ENCODE peak calls at places on chromosome 1, in five cellular contexts. A, D, F, H and W are unnamed samples.

GRCh38 chr1:5456090-5456789 is 536.0 kb downstream of the NPHP4 start:
- DNase-seq in F (no peak), H (no peak), D (no peak), A (no peak), W (no peak)

GRCh38 chr1:166379447-166379846 is 212.6 kb upstream of the FAM78B start:
- DNase-seq in F (no peak), A (no peak), H (no peak), D (no peak), W (no peak)

GRCh38 chr1:1308756-1309524 is 543 bp downstream of the PUSL1 start:
- DNase-seq in A (no peak), H (no peak), F (no peak), D (no peak), W (peak)

GRCh38 chr1:96554364-96554763 is 167.2 kb upstream of the PTBP2 start:
- DNase-seq in H (no peak), D (no peak), A (no peak), F (no peak), W (no peak)

GRCh38 chr1:65897485-65897884 is 104.8 kb downstream of the PDE4B start:
- DNase-seq in F (no peak), D (no peak), A (no peak), H (no peak), W (no peak)

GRCh38 chr1:223133301-223133823 is 9.7 kb downstream of the TLR5 start:
- DNase-seq in A (no peak), F (no peak), D (no peak), H (no peak), W (no peak)

GRCh38 chr1:169572184-169572583 is 14.1 kb downstream of the F5 start:
- DNase-seq in H (no peak), D (no peak), A (no peak), F (peak), W (no peak)

GRCh38 chr1:68969430-68969829 is 472.5 kb upstream of the DEPDC1 start:
- DNase-seq in H (no peak), F (no peak), A (no peak), D (no peak), W (no peak)

GRCh38 chr1:186960866-186961265 is 132.1 kb downstream of the PLA2G4A start:
- DNase-seq in F (peak), D (no peak), H (no peak), A (no peak), W (no peak)

GRCh38 chr1:35881850-35882273 is 1.1 kb upstream of the AGO1 start:
- DNase-seq in H (no peak), D (no peak), A (no peak), F (peak), W (peak)

GRCh38 chr1:180534199-180534598 is 24.6 kb upstream of the OVAAL start:
- DNase-seq in F (no peak), H (no peak), A (no peak), D (no peak), W (no peak)

GRCh38 chr1:113684153-113684541 is 75.1 kb downstream of the PHTF1 start:
- DNase-seq in F (peak), H (no peak), D (no peak), A (peak), W (peak)

GRCh38 chr1:233406339-233406960 is 78.9 kb downstream of the MAP3K21 start:
- DNase-seq in D (no peak), F (no peak), H (no peak), A (no peak), W (no peak)

GRCh38 chr1:1039145-1039910 is 19.4 kb downstream of the AGRN start:
- DNase-seq in D (no peak), F (no peak), H (no peak), A (no peak), W (no peak)

GRCh38 chr1:181251001-181251712 is 162.7 kb downstream of the IER5 start:
- DNase-seq in D (no peak), H (no peak), F (peak), A (no peak), W (no peak)

GRCh38 chr1:115753371-115753770 is 15.1 kb downstream of the CASQ2 start:
- DNase-seq in F (no peak), H (no peak), A (no peak), D (no peak), W (no peak)

GRCh38 chr1:156809281-156809680 is 7.4 kb downstream of the SH2D2A start:
- DNase-seq in A (no peak), D (no peak), H (no peak), F (no peak), W (no peak)

GRCh38 chr1:117698398-117699160 is 92.7 kb downstream of the TENT5C start:
- DNase-seq in D (no peak), H (no peak), F (peak), A (peak), W (peak)

GRCh38 chr1:32969556-32969955 is 4.9 kb upstream of the RNF19B start:
- DNase-seq in F (no peak), A (no peak), D (no peak), H (no peak), W (no peak)

GRCh38 chr1:32977546-32978087 is 13.0 kb upstream of the RNF19B start:
- DNase-seq in H (no peak), F (no peak), A (no peak), D (no peak), W (no peak)

GRCh38 chr1:32971156-32971555 is 6.5 kb upstream of the RNF19B start:
- DNase-seq in A (no peak), H (no peak), D (no peak), F (no peak), W (no peak)

GRCh38 chr1:32971576-32971975 is 7.0 kb upstream of the RNF19B start:
- DNase-seq in H (no peak), D (no peak), F (no peak), A (no peak), W (no peak)

GRCh38 chr1:32972814-32973428 is 8.3 kb upstream of the RNF19B start:
- DNase-seq in A (peak), D (peak), F (peak), H (no peak), W (no peak)
- TF ChIP-seq POLR2A in A (no peak), D (no peak), F (no peak), H (peak), W (no peak)

DNA sequence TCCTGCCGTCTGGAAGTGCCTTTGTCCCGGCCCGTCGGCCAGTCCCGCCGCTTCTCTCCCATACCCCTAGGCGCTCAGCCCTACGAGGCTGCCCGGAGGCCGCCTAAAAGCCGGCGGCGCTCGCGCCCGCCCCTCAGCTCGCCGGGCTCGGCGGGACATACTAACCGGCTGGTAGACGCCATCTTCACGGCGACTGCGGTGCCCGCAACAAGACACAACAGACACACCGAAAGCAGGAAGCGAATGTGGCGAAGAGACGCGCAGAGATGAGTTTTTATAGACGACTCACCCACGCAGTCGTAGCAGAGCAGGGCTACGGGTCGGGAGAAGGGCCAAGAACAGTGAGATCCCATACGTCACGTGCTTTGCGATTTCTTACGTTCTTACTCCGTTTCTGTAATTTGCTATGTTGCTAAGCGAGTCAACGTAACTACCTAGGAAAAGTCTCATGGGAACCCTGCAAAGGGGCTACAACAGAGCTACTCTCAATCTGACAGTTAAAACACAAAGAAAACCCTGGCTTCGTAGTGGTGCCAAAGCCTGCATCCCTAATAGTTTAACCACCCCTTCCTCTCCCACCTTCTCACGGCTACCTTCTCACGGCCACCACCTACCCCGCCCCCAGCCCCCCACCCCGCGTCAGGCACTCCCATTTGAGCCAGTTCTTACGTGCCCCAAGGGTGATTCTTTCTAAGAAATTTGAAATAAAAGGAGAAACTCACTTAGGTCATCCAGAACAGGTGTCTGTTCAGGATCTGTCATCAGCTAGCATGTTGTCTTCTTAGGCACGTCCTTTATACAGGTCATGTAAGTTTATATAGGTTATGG is at the start of gene GTF2B:
- DNase-seq in F (peak), D (peak), A (peak), H (peak), W (peak)
- TF ChIP-seq POLR2A in F (peak), D (peak), A (peak), H (peak), W (peak)

GRCh38 chr1:207009182-207009850 is 23.2 kb downstream of the C1orf116 start:
- DNase-seq in H (no peak), D (no peak), F (no peak), A (no peak), W (no peak)
- TF ChIP-seq POLR2A in H (no peak), D (no peak), F (no peak), A (no peak), W (no peak)

DNA sequence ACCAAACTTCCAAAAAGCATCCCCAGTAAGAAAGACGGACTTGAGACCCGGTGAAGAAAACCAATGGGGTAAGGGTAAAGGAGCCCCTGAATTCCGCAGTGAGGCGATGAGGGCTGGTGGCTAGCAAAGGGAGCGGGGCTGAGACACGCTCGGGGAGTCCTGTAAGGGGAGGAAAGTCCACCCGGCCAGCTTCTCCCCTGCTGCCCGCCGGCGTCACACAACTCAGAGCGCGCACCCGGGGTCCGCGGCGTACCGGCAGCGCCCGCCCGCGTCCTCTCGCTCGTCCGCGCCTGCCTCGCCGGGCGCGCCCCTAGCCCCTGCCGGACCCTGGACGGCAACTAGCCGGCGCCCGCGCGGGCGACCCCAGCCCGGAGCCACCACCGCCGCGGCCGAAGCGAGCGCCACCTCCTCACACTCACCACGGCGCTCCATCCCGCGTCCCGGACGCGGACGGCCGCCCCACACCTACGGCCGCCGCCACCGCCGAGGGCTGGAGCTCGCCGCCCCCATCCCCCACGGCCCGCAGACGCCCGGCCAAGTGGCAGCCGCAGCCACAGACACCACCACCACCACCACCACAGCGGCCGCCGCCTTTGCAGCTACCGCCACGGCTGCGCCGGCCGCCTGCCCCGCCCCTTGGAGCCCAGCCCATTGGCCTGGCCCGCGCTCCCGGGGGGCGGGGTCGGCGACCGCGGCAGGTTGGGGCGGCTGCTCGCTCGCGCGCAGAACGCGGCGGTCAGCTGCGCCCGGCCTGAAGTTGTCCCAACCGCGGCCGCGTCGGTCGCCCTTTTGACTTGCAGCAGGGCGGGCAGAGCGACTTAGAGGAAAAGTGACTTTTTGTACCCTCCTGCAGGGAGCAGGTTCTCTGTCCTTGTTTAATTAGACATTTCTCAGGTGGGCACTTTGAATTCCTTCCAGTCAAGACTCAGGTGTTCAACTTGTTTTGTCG is 10.0 kb upstream of the ARHGAP29 start:
- DNase-seq in D (peak), F (peak), A (peak), H (no peak), W (peak)
- TF ChIP-seq POLR2A in D (no peak), F (no peak), A (peak), H (peak), W (no peak)

GRCh38 chr1:110874303-110875215 is 1.6 kb downstream of the CD53 start:
- DNase-seq in A (no peak), H (no peak), D (no peak), F (no peak), W (no peak)

GRCh38 chr1:110872366-110872744 is 593 bp upstream of the CD53 start:
- DNase-seq in H (no peak), F (no peak), D (no peak), A (no peak), W (no peak)

GRCh38 chr1:110873856-110874255 is 908 bp downstream of the CD53 start:
- DNase-seq in H (no peak), A (no peak), D (no peak), F (no peak), W (no peak)

GRCh38 chr1:110870721-110871388 is 2.1 kb upstream of the CD53 start:
- DNase-seq in F (no peak), H (no peak), A (no peak), D (no peak), W (no peak)

DNA sequence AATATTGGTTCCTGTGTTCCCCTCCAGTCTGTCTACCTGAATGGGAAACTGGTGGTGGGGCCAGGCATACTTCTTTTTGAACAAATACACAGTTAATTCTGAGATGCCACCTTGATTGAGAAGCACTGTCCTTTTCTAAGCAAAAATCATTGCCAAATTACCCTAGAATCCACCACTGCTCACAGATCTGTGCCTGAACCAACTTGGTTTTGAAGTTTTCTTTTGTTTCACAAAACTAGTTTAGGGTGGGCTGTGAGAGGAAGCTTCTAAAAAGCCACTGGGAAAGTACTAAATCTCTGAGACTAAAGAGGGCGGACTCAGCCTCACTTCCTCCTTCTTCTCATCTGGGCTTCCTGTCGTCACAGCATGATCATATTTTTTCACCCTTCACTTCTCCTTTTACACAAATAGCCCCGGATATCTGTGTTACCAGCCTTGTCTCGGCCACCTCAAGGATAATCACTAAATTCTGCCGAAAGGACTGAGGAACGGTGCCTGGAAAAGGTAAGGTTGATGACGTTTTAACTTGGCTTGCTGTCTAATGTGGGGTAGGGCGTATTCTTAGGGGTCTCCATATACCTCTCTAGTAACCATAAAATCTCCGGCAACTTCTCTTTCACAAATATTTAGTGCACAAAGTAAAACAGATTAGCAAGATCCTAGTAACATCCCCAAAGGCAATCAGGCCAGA is at the start of gene CD53:
- DNase-seq in F (no peak), A (no peak), H (no peak), D (no peak), W (no peak)
- TF ChIP-seq POLR2A in F (no peak), A (no peak), H (no peak), D (peak), W (peak)

GRCh38 chr1:21097744-21098143 is 79.0 kb downstream of the EIF4G3 start:
- DNase-seq in D (no peak), H (no peak), F (no peak), A (no peak), W (no peak)

GRCh38 chr1:21099034-21099868 is 77.4 kb downstream of the EIF4G3 start:
- DNase-seq in F (peak), H (no peak), A (no peak), D (no peak), W (peak)

GRCh38 chr1:21099869-21100131 is 76.9 kb downstream of the EIF4G3 start:
- DNase-seq in F (no peak), D (no peak), H (no peak), A (no peak), W (no peak)

GRCh38 chr1:21098186-21098915 is 78.3 kb downstream of the EIF4G3 start:
- DNase-seq in D (no peak), H (no peak), A (no peak), F (no peak), W (no peak)

DNA sequence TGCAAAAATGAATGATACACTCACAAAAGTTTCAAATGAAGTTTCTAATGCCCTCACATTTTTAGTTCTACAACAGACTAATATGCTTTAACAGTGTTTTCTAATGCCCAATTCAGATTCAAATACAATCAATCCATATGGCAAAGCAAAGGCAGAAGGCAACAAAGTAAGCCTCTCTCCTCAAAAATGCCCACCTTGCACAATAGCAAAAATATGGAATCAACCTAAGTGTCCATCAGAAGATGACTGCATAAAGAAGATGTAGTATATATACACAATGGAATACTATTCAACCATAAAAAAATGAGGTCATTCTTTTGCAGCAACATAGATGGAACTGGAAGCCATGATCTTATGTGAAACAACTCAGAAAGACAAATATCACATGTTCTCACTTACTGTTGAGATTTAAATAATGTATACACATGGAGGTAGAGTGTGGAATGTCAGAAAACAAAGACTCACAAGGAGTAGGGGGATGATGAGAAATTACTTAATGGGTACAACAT is 80.7 kb downstream of the EIF4G3 start:
- DNase-seq in F (no peak), H (no peak), D (no peak), A (no peak), W (no peak)
- TF ChIP-seq POLR2A in F (no peak), H (no peak), D (no peak), A (no peak), W (no peak)

DNA sequence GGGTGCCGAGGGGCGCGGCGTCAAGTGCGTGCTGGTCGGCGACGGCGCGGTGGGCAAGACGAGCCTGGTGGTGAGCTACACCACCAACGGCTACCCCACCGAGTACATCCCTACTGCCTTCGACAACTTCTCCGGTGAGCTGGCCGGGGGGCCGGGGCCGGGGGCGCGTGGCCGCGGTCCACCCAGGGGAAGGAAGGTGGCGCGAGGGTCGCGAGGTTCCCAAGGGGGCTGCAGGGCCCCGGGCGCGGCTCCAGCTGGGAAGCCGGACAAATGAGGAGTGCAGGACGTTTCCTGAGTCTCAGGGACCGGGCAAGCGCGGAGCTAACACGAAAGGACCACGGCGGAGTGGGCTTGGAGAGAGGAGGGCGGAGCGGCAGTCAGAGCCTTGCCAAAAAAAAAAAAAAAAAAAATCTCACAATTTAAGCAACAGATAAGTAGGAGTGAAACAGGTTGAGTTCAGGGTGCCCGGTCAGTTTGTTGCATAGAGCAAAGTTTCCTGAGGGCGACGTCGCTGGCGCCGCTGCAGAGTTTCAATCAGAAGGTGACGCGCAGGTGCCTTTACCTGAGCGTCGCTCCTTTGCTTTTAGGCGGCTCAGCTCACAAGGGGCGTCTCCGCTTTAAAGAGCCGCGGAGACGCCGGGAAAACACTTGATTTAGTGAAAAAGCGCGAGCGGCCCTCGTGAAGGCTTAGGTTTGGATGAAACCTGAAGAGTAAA is 750 bp downstream of the RHOU start:
- DNase-seq in F (peak), D (peak), H (no peak), A (peak), W (peak)
- TF ChIP-seq POLR2A in F (no peak), D (no peak), H (no peak), A (peak), W (no peak)

GRCh38 chr1:150151291-150152181 is 1.8 kb downstream of the PLEKHO1 start:
- DNase-seq in A (no peak), F (no peak), D (no peak), H (no peak), W (no peak)
- TF ChIP-seq POLR2A in A (no peak), F (no peak), D (peak), H (no peak), W (no peak)

GRCh38 chr1:30759718-30760281 is 2.2 kb upstream of the LAPTM5 start:
- DNase-seq in D (no peak), A (no peak), H (peak), F (no peak), W (no peak)
- TF ChIP-seq POLR2A in D (no peak), A (no peak), H (no peak), F (no peak), W (no peak)